ENCODE peak calls at places on chromosomes 6 and 20, in six cellular contexts. One of them, this sample, is unnamed.

GRCh38 chr6:44100088-44100550 is 27.1 kb downstream of the MRPL14 start:
- DNase-seq in stimulated activated CD8-positive, alpha-beta memory T cell treated with anti-CD3 and anti-CD28 coated beads, Interleukin-7, amount 100 ng/mL, for 24 hours: no peak
- DNase-seq in 8988T: no peak
- DNase-seq in Daoy: no peak
- DNase-seq in psoas muscle: no peak
- DNase-seq in bronchial epithelial cell: peak
- DNase-seq in this sample: no peak

GRCh38 chr6:3789018-3789895 is 37.7 kb upstream of the PXDC1 start:
- DNase-seq in psoas muscle: no peak
- DNase-seq in Daoy: no peak
- DNase-seq in bronchial epithelial cell: peak
- DNase-seq in stimulated activated CD8-positive, alpha-beta memory T cell treated with anti-CD3 and anti-CD28 coated beads, Interleukin-7, amount 100 ng/mL, for 24 hours: no peak
- DNase-seq in 8988T: no peak
- DNase-seq in this sample: no peak

GRCh38 chr20:2237059-2237458 is 58.7 kb upstream of the TGM3 start:
- DNase-seq in Daoy: peak
- DNase-seq in psoas muscle: peak
- DNase-seq in stimulated activated CD8-positive, alpha-beta memory T cell treated with anti-CD3 and anti-CD28 coated beads, Interleukin-7, amount 100 ng/mL, for 24 hours: no peak
- DNase-seq in 8988T: peak
- DNase-seq in bronchial epithelial cell: peak
- DNase-seq in this sample: no peak

GRCh38 chr6:147712841-147713240 is 204.4 kb downstream of the SAMD5 start:
- DNase-seq in 8988T: no peak
- DNase-seq in psoas muscle: no peak
- DNase-seq in bronchial epithelial cell: no peak
- DNase-seq in stimulated activated CD8-positive, alpha-beta memory T cell treated with anti-CD3 and anti-CD28 coated beads, Interleukin-7, amount 100 ng/mL, for 24 hours: no peak
- DNase-seq in Daoy: no peak
- DNase-seq in this sample: no peak

GRCh38 chr6:145772846-145773245 is 37.5 kb upstream of the EPM2A start:
- DNase-seq in Daoy: no peak
- DNase-seq in stimulated activated CD8-positive, alpha-beta memory T cell treated with anti-CD3 and anti-CD28 coated beads, Interleukin-7, amount 100 ng/mL, for 24 hours: no peak
- DNase-seq in bronchial epithelial cell: no peak
- DNase-seq in psoas muscle: no peak
- DNase-seq in 8988T: no peak
- DNase-seq in this sample: no peak

GRCh38 chr6:70668499-70668812 is 773 bp downstream of the SMAP1 start:
- DNase-seq in 8988T: no peak
- DNase-seq in bronchial epithelial cell: peak
- DNase-seq in stimulated activated CD8-positive, alpha-beta memory T cell treated with anti-CD3 and anti-CD28 coated beads, Interleukin-7, amount 100 ng/mL, for 24 hours: no peak
- DNase-seq in psoas muscle: no peak
- DNase-seq in Daoy: no peak
- DNase-seq in this sample: no peak

GRCh38 chr6:37673436-37673835 is 24.2 kb downstream of the MDGA1 start:
- DNase-seq in bronchial epithelial cell: no peak
- DNase-seq in psoas muscle: no peak
- DNase-seq in Daoy: no peak
- DNase-seq in 8988T: no peak
- DNase-seq in stimulated activated CD8-positive, alpha-beta memory T cell treated with anti-CD3 and anti-CD28 coated beads, Interleukin-7, amount 100 ng/mL, for 24 hours: no peak
- DNase-seq in this sample: no peak

GRCh38 chr6:30326446-30327231 is at the start of gene TRIM39:
- DNase-seq in stimulated activated CD8-positive, alpha-beta memory T cell treated with anti-CD3 and anti-CD28 coated beads, Interleukin-7, amount 100 ng/mL, for 24 hours: peak
- DNase-seq in Daoy: peak
- DNase-seq in 8988T: peak
- DNase-seq in psoas muscle: peak
- DNase-seq in bronchial epithelial cell: peak
- DNase-seq in this sample: peak

GRCh38 chr20:31566332-31566657 is 38.8 kb upstream of the ID1 start:
- DNase-seq in 8988T: no peak
- DNase-seq in psoas muscle: no peak
- DNase-seq in Daoy: no peak
- DNase-seq in stimulated activated CD8-positive, alpha-beta memory T cell treated with anti-CD3 and anti-CD28 coated beads, Interleukin-7, amount 100 ng/mL, for 24 hours: no peak
- DNase-seq in bronchial epithelial cell: no peak
- DNase-seq in this sample: no peak

GRCh38 chr6:53287336-53288225 is 61.2 kb downstream of the ELOVL5 start:
- DNase-seq in Daoy: no peak
- DNase-seq in 8988T: no peak
- DNase-seq in bronchial epithelial cell: no peak
- DNase-seq in psoas muscle: peak
- DNase-seq in stimulated activated CD8-positive, alpha-beta memory T cell treated with anti-CD3 and anti-CD28 coated beads, Interleukin-7, amount 100 ng/mL, for 24 hours: no peak
- DNase-seq in this sample: no peak

GRCh38 chr6:1840491-1841121 is 230.9 kb downstream of the FOXC1 start:
- DNase-seq in psoas muscle: no peak
- DNase-seq in 8988T: no peak
- DNase-seq in bronchial epithelial cell: peak
- DNase-seq in Daoy: no peak
- DNase-seq in stimulated activated CD8-positive, alpha-beta memory T cell treated with anti-CD3 and anti-CD28 coated beads, Interleukin-7, amount 100 ng/mL, for 24 hours: no peak
- DNase-seq in this sample: no peak

GRCh38 chr6:111361648-111362047 is 121.4 kb downstream of the REV3L start:
- DNase-seq in stimulated activated CD8-positive, alpha-beta memory T cell treated with anti-CD3 and anti-CD28 coated beads, Interleukin-7, amount 100 ng/mL, for 24 hours: no peak
- DNase-seq in 8988T: no peak
- DNase-seq in bronchial epithelial cell: peak
- DNase-seq in Daoy: peak
- DNase-seq in psoas muscle: no peak
- DNase-seq in this sample: no peak

GRCh38 chr6:14283600-14284235 is 166.1 kb downstream of the CD83 start:
- DNase-seq in bronchial epithelial cell: no peak
- DNase-seq in psoas muscle: no peak
- DNase-seq in stimulated activated CD8-positive, alpha-beta memory T cell treated with anti-CD3 and anti-CD28 coated beads, Interleukin-7, amount 100 ng/mL, for 24 hours: no peak
- DNase-seq in 8988T: no peak
- DNase-seq in Daoy: no peak
- DNase-seq in this sample: peak

GRCh38 chr20:24109537-24109936 is 121.0 kb upstream of the GGTLC1 start:
- DNase-seq in psoas muscle: no peak
- DNase-seq in Daoy: no peak
- DNase-seq in 8988T: no peak
- DNase-seq in stimulated activated CD8-positive, alpha-beta memory T cell treated with anti-CD3 and anti-CD28 coated beads, Interleukin-7, amount 100 ng/mL, for 24 hours: no peak
- DNase-seq in bronchial epithelial cell: no peak
- DNase-seq in this sample: no peak

GRCh38 chr6:41449399-41450245 is 96.6 kb upstream of the FOXP4 start:
- DNase-seq in psoas muscle: peak
- DNase-seq in 8988T: no peak
- DNase-seq in Daoy: no peak
- DNase-seq in bronchial epithelial cell: no peak
- DNase-seq in stimulated activated CD8-positive, alpha-beta memory T cell treated with anti-CD3 and anti-CD28 coated beads, Interleukin-7, amount 100 ng/mL, for 24 hours: no peak
- DNase-seq in this sample: no peak

GRCh38 chr20:17935186-17935585 is 33.4 kb downstream of the SNX5 start:
- DNase-seq in bronchial epithelial cell: no peak
- DNase-seq in Daoy: no peak
- DNase-seq in stimulated activated CD8-positive, alpha-beta memory T cell treated with anti-CD3 and anti-CD28 coated beads, Interleukin-7, amount 100 ng/mL, for 24 hours: no peak
- DNase-seq in 8988T: no peak
- DNase-seq in psoas muscle: no peak
- DNase-seq in this sample: no peak

GRCh38 chr6:10733151-10733715 is 10.4 kb downstream of the TMEM14C start:
- DNase-seq in stimulated activated CD8-positive, alpha-beta memory T cell treated with anti-CD3 and anti-CD28 coated beads, Interleukin-7, amount 100 ng/mL, for 24 hours: no peak
- DNase-seq in Daoy: no peak
- DNase-seq in psoas muscle: no peak
- DNase-seq in 8988T: no peak
- DNase-seq in bronchial epithelial cell: no peak
- DNase-seq in this sample: peak

GRCh38 chr6:30042476-30042875 is 18.6 kb upstream of the POLR1H start:
- DNase-seq in psoas muscle: no peak
- DNase-seq in stimulated activated CD8-positive, alpha-beta memory T cell treated with anti-CD3 and anti-CD28 coated beads, Interleukin-7, amount 100 ng/mL, for 24 hours: no peak
- DNase-seq in 8988T: no peak
- DNase-seq in Daoy: no peak
- DNase-seq in bronchial epithelial cell: no peak
- DNase-seq in this sample: no peak

GRCh38 chr6:134920422-134920821 is 29.5 kb downstream of the ALDH8A1 start:
- DNase-seq in stimulated activated CD8-positive, alpha-beta memory T cell treated with anti-CD3 and anti-CD28 coated beads, Interleukin-7, amount 100 ng/mL, for 24 hours: no peak
- DNase-seq in 8988T: no peak
- DNase-seq in bronchial epithelial cell: peak
- DNase-seq in psoas muscle: no peak
- DNase-seq in Daoy: no peak
- DNase-seq in this sample: no peak

GRCh38 chr6:44725070-44725469 is 337.6 kb downstream of the CDC5L start:
- DNase-seq in bronchial epithelial cell: peak
- DNase-seq in 8988T: no peak
- DNase-seq in Daoy: peak
- DNase-seq in stimulated activated CD8-positive, alpha-beta memory T cell treated with anti-CD3 and anti-CD28 coated beads, Interleukin-7, amount 100 ng/mL, for 24 hours: no peak
- DNase-seq in psoas muscle: no peak
- DNase-seq in this sample: no peak

GRCh38 chr6:133890941-133891813 is 2.3 kb downstream of the TCF21 start:
- DNase-seq in Daoy: peak
- DNase-seq in bronchial epithelial cell: peak
- DNase-seq in 8988T: peak
- DNase-seq in psoas muscle: no peak
- DNase-seq in stimulated activated CD8-positive, alpha-beta memory T cell treated with anti-CD3 and anti-CD28 coated beads, Interleukin-7, amount 100 ng/mL, for 24 hours: no peak
- DNase-seq in this sample: no peak

This sample was measured in esophagus muscularis mucosa.